ENCODE peak calls at places on chromosomes 3 and 15, in five cellular contexts. One of them, this sample, is unnamed.

GRCh38 chr3:143975549-143976152 is 4.0 kb downstream of the DIPK2A start:
- DNase-seq in AG04450: peak; percentile 50
- DNase-seq in heart left ventricle: no peak
- DNase-seq in neuronal stem cell: peak; percentile 12
- DNase-seq in keratinocyte: no peak
- DNase-seq in this sample: no peak

GRCh38 chr3:130517541-130517940 is 564 bp downstream of the COL6A6 start:
- DNase-seq in AG04450: no peak
- DNase-seq in heart left ventricle: no peak
- DNase-seq in neuronal stem cell: no peak
- DNase-seq in keratinocyte: no peak
- DNase-seq in this sample: no peak

GRCh38 chr3:57910988-57911387 is 97.2 kb upstream of the FLNB start:
- DNase-seq in AG04450: no peak
- DNase-seq in heart left ventricle: no peak
- DNase-seq in neuronal stem cell: no peak
- DNase-seq in keratinocyte: no peak
- DNase-seq in this sample: peak; percentile 27

GRCh38 chr15:80856809-80857377 is 77.7 kb downstream of the CEMIP start:
- DNase-seq in AG04450: no peak
- DNase-seq in heart left ventricle: peak; percentile 75
- DNase-seq in neuronal stem cell: no peak
- DNase-seq in keratinocyte: no peak
- DNase-seq in this sample: no peak

GRCh38 chr3:66397745-66398144 is 103.1 kb downstream of the LRIG1 start:
- DNase-seq in AG04450: no peak
- DNase-seq in heart left ventricle: no peak
- DNase-seq in neuronal stem cell: no peak
- DNase-seq in keratinocyte: no peak
- DNase-seq in this sample: no peak

GRCh38 chr3:53780171-53780570 is 66.0 kb downstream of the CHDH start:
- DNase-seq in AG04450: no peak
- DNase-seq in heart left ventricle: no peak
- DNase-seq in neuronal stem cell: no peak
- DNase-seq in keratinocyte: no peak
- DNase-seq in this sample: no peak

GRCh38 chr3:6781103-6781502 is 79.8 kb upstream of the GRM7 start:
- DNase-seq in AG04450: no peak
- DNase-seq in heart left ventricle: no peak
- DNase-seq in neuronal stem cell: no peak
- DNase-seq in keratinocyte: no peak
- DNase-seq in this sample: no peak

GRCh38 chr3:104460477-104461406 is 906.0 kb upstream of the ALCAM start:
- DNase-seq in AG04450: peak; percentile 7
- DNase-seq in heart left ventricle: no peak
- DNase-seq in neuronal stem cell: peak; percentile 12
- DNase-seq in keratinocyte: no peak
- DNase-seq in this sample: no peak

GRCh38 chr3:139202226-139202958 is 141.4 kb upstream of the MRPS22 start:
- DNase-seq in AG04450: no peak
- DNase-seq in heart left ventricle: no peak
- DNase-seq in neuronal stem cell: peak; percentile 33
- DNase-seq in keratinocyte: no peak
- DNase-seq in this sample: no peak

GRCh38 chr15:84725001-84725491 is 9.1 kb upstream of the SEC11A start:
- DNase-seq in AG04450: no peak
- DNase-seq in heart left ventricle: no peak
- DNase-seq in neuronal stem cell: no peak
- DNase-seq in keratinocyte: no peak
- DNase-seq in this sample: no peak

GRCh38 chr15:59371458-59372351 is 966 bp downstream of the MYO1E start:
- DNase-seq in AG04450: no peak
- DNase-seq in heart left ventricle: peak; percentile 62
- DNase-seq in neuronal stem cell: no peak
- DNase-seq in keratinocyte: no peak
- DNase-seq in this sample: no peak

GRCh38 chr3:56862352-56863062 is 60.8 kb upstream of the ARHGEF3 start:
- DNase-seq in AG04450: no peak
- DNase-seq in heart left ventricle: no peak
- DNase-seq in neuronal stem cell: no peak
- DNase-seq in keratinocyte: no peak
- DNase-seq in this sample: no peak

GRCh38 chr3:30875505-30875904 is 19.0 kb downstream of the GADL1 start:
- DNase-seq in AG04450: no peak
- DNase-seq in heart left ventricle: no peak
- DNase-seq in neuronal stem cell: no peak
- DNase-seq in keratinocyte: no peak
- DNase-seq in this sample: no peak

GRCh38 chr3:17032407-17033034 is 147.8 kb downstream of the PLCL2 start:
- DNase-seq in AG04450: no peak
- DNase-seq in heart left ventricle: no peak
- DNase-seq in neuronal stem cell: no peak
- DNase-seq in keratinocyte: no peak
- DNase-seq in this sample: peak; percentile 29

GRCh38 chr3:87733671-87734367 is 325.0 kb downstream of the CGGBP1 start:
- DNase-seq in AG04450: no peak
- DNase-seq in heart left ventricle: no peak
- DNase-seq in neuronal stem cell: no peak
- DNase-seq in keratinocyte: no peak
- DNase-seq in this sample: no peak

GRCh38 chr15:79004336-79004735 is 59.5 kb upstream of the CTSH start:
- DNase-seq in AG04450: peak; percentile 56
- DNase-seq in heart left ventricle: peak; percentile 56
- DNase-seq in neuronal stem cell: no peak
- DNase-seq in keratinocyte: no peak
- DNase-seq in this sample: peak; percentile 36

GRCh38 chr15:92528736-92529135 is 126.8 kb downstream of the FAM174B start:
- DNase-seq in AG04450: no peak
- DNase-seq in heart left ventricle: no peak
- DNase-seq in neuronal stem cell: no peak
- DNase-seq in keratinocyte: no peak
- DNase-seq in this sample: no peak

GRCh38 chr3:119690043-119690656 is 12.7 kb upstream of the CFAP91 start:
- DNase-seq in AG04450: no peak
- DNase-seq in heart left ventricle: no peak
- DNase-seq in neuronal stem cell: no peak
- DNase-seq in keratinocyte: no peak
- DNase-seq in this sample: no peak

GRCh38 chr15:48062476-48062875 is 58.3 kb upstream of the SLC24A5 start:
- DNase-seq in AG04450: no peak
- DNase-seq in heart left ventricle: no peak
- DNase-seq in neuronal stem cell: no peak
- DNase-seq in keratinocyte: no peak
- DNase-seq in this sample: peak; percentile 66

GRCh38 chr15:76431936-76432335 is 95.4 kb downstream of the ISL2 start:
- DNase-seq in AG04450: no peak
- DNase-seq in heart left ventricle: no peak
- DNase-seq in neuronal stem cell: peak; percentile 77
- DNase-seq in keratinocyte: no peak
- DNase-seq in this sample: no peak

GRCh38 chr3:38348903-38349302 is 2.3 kb downstream of the XYLB start:
- DNase-seq in AG04450: no peak
- DNase-seq in heart left ventricle: no peak
- DNase-seq in neuronal stem cell: no peak
- DNase-seq in keratinocyte: no peak
- DNase-seq in this sample: no peak

GRCh38 chr3:124856687-124857086 is 30.5 kb downstream of the ITGB5 start:
- DNase-seq in AG04450: no peak
- DNase-seq in heart left ventricle: no peak
- DNase-seq in neuronal stem cell: no peak
- DNase-seq in keratinocyte: no peak
- DNase-seq in this sample: no peak

GRCh38 chr3:13091898-13092620 is 18.8 kb upstream of the IQSEC1 start:
- DNase-seq in AG04450: peak; percentile 33
- DNase-seq in heart left ventricle: peak; percentile 90
- DNase-seq in neuronal stem cell: peak; percentile 79
- DNase-seq in keratinocyte: peak; percentile 28
- DNase-seq in this sample: peak; percentile 28

GRCh38 chr3:140091143-140091542 is 156.2 kb downstream of the CLSTN2 start:
- DNase-seq in AG04450: no peak
- DNase-seq in heart left ventricle: no peak
- DNase-seq in neuronal stem cell: no peak
- DNase-seq in keratinocyte: no peak
- DNase-seq in this sample: no peak

GRCh38 chr3:43998841-43999805 is 242.6 kb upstream of the TOPAZ1 start:
- DNase-seq in AG04450: no peak
- DNase-seq in heart left ventricle: no peak
- DNase-seq in neuronal stem cell: peak; percentile 56
- DNase-seq in keratinocyte: no peak
- DNase-seq in this sample: no peak

GRCh38 chr15:75620776-75621536 is 4.6 kb downstream of the SNUPN start:
- DNase-seq in AG04450: peak; percentile 64
- DNase-seq in heart left ventricle: peak; percentile 74
- DNase-seq in neuronal stem cell: no peak
- DNase-seq in keratinocyte: no peak
- DNase-seq in this sample: peak; percentile 77

GRCh38 chr3:58683001-58683845 is 16.6 kb upstream of the FAM3D start:
- DNase-seq in AG04450: no peak
- DNase-seq in heart left ventricle: no peak
- DNase-seq in neuronal stem cell: no peak
- DNase-seq in keratinocyte: no peak
- DNase-seq in this sample: no peak

GRCh38 chr3:51982838-51983577 is at the start of gene ACY1:
- DNase-seq in AG04450: peak; percentile 68
- DNase-seq in heart left ventricle: peak; percentile 94
- DNase-seq in neuronal stem cell: peak; percentile 87
- DNase-seq in keratinocyte: no peak
- DNase-seq in this sample: peak; percentile 76

GRCh38 chr3:141275511-141275910 is 43.9 kb downstream of the PXYLP1 start:
- DNase-seq in AG04450: no peak
- DNase-seq in heart left ventricle: no peak
- DNase-seq in neuronal stem cell: no peak
- DNase-seq in keratinocyte: no peak
- DNase-seq in this sample: no peak

DNA sequence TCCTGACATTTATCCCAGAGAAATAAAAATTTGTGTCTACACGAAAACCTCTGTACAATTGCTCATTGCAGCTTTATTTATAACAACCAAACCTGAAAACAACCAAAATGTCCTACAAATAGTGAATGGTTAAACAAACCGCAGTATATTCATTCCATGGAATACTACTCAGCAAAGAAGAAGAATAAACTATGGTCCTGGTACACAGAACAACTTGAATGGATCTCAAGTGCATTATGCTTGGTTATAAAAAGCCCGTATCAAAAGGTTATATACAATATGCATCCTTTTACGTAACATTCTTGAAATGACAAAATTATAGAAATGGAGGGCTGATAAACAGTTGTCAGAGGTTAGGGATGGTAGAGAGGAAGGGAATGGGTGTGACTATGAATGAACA is 3.7 kb downstream of the SEC22C start:
- DNase-seq in AG04450: no peak
- DNase-seq in heart left ventricle: no peak
- DNase-seq in neuronal stem cell: no peak
- DNase-seq in keratinocyte: no peak
- DNase-seq in this sample: no peak
- H3K27ac ChIP-seq in AG04450: no peak overlapping the region
- H3K27ac ChIP-seq in heart left ventricle: no peak overlapping the region
- H3K27ac ChIP-seq in neuronal stem cell: no peak overlapping the region
- H3K27ac ChIP-seq in keratinocyte: no peak overlapping the region
- H3K27ac ChIP-seq in this sample: no peak overlapping the region

DNA sequence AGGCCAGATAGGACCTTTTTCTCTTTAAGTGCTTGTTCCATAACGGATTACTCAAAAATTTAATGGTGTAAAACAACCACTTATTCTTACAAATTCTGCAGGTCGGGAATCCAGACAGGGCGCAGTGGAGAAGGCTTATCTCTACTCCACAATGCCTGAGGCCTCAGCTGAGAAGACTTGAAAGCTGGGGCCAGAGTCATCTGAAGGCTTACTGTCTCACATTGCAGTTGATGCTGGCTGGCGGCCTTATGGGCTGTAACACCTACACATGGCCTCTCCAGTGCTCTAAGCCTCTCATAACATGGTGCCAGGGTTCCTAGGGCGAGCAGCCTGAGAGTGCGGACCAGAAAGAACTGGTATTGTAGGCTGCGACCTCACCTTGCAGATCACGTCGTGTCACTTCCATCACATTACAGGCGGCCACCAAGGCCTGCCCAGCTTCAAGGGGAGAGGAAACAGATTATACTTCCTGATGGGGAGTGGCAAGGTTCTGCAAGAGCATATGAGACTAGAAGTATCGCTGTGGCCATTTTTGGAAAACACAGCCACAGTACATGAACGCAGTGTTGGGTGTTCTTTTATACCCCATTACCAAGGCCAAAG is 32.4 kb downstream of the CMTM7 start:
- DNase-seq in AG04450: no peak
- DNase-seq in heart left ventricle: no peak
- DNase-seq in neuronal stem cell: no peak
- DNase-seq in keratinocyte: no peak
- DNase-seq in this sample: no peak
- H3K4me3 ChIP-seq in AG04450: no peak overlapping the region
- H3K4me3 ChIP-seq in heart left ventricle: no peak overlapping the region
- H3K4me3 ChIP-seq in neuronal stem cell: no peak overlapping the region
- H3K4me3 ChIP-seq in keratinocyte: no peak overlapping the region
- H3K4me3 ChIP-seq in this sample: no peak overlapping the region

GRCh38 chr3:65020780-65021179 is 333.0 kb upstream of the ADAMTS9 start:
- DNase-seq in AG04450: no peak
- DNase-seq in heart left ventricle: no peak
- DNase-seq in neuronal stem cell: no peak
- DNase-seq in keratinocyte: no peak
- DNase-seq in this sample: no peak

GRCh38 chr3:65024148-65024547 is 336.3 kb upstream of the ADAMTS9 start:
- DNase-seq in AG04450: no peak
- DNase-seq in heart left ventricle: no peak
- DNase-seq in neuronal stem cell: no peak
- DNase-seq in keratinocyte: no peak
- DNase-seq in this sample: no peak

GRCh38 chr3:65020233-65020632 is 332.4 kb upstream of the ADAMTS9 start:
- DNase-seq in AG04450: no peak
- DNase-seq in heart left ventricle: no peak
- DNase-seq in neuronal stem cell: no peak
- DNase-seq in keratinocyte: no peak
- DNase-seq in this sample: no peak

GRCh38 chr3:65019412-65020093 is 331.8 kb upstream of the ADAMTS9 start:
- DNase-seq in AG04450: no peak
- DNase-seq in heart left ventricle: no peak
- DNase-seq in neuronal stem cell: no peak
- DNase-seq in keratinocyte: no peak
- DNase-seq in this sample: no peak

GRCh38 chr3:65018801-65019200 is 331.0 kb upstream of the ADAMTS9 start:
- DNase-seq in AG04450: no peak
- DNase-seq in heart left ventricle: no peak
- DNase-seq in neuronal stem cell: no peak
- DNase-seq in keratinocyte: no peak
- DNase-seq in this sample: no peak
- H3K27ac ChIP-seq in AG04450: no peak overlapping the region
- H3K27ac ChIP-seq in heart left ventricle: no peak overlapping the region
- H3K27ac ChIP-seq in neuronal stem cell: no peak overlapping the region
- H3K27ac ChIP-seq in keratinocyte: no peak overlapping the region
- H3K27ac ChIP-seq in this sample: no peak overlapping the region

GRCh38 chr15:25504307-25504706 is 65.5 kb upstream of the UBE3A start:
- DNase-seq in AG04450: peak; percentile 13
- DNase-seq in heart left ventricle: no peak
- DNase-seq in neuronal stem cell: no peak
- DNase-seq in keratinocyte: no peak
- DNase-seq in this sample: no peak

GRCh38 chr15:25501828-25502446 is 63.1 kb upstream of the UBE3A start:
- DNase-seq in AG04450: no peak
- DNase-seq in heart left ventricle: no peak
- DNase-seq in neuronal stem cell: no peak
- DNase-seq in keratinocyte: no peak
- DNase-seq in this sample: peak; percentile 10

GRCh38 chr15:25497934-25498333 is 59.1 kb upstream of the UBE3A start:
- DNase-seq in AG04450: no peak
- DNase-seq in heart left ventricle: no peak
- DNase-seq in neuronal stem cell: no peak
- DNase-seq in keratinocyte: no peak
- DNase-seq in this sample: no peak

GRCh38 chr15:25498835-25499234 is 60.0 kb upstream of the UBE3A start:
- DNase-seq in AG04450: no peak
- DNase-seq in heart left ventricle: no peak
- DNase-seq in neuronal stem cell: no peak
- DNase-seq in keratinocyte: no peak
- DNase-seq in this sample: no peak
- H3K4me3 ChIP-seq in AG04450: no peak overlapping the region
- H3K4me3 ChIP-seq in heart left ventricle: no peak overlapping the region
- H3K4me3 ChIP-seq in neuronal stem cell: no peak overlapping the region
- H3K4me3 ChIP-seq in keratinocyte: no peak overlapping the region
- H3K4me3 ChIP-seq in this sample: no peak overlapping the region

This sample was measured in SJSA1.